ENCODE peak calls at places on chromosomes 2 and 18, in nine cellular contexts. I is testis, N is upper lobe of right lung, A is pancreas, Q is DND-41, Y is dorsolateral prefrontal cortex, E is breast epithelium, J is right lobe of liver, C is prostate gland. U is an unnamed sample.

GRCh38 chr2:3289526-3289925 is 88.1 kb downstream of the EIPR1 start:
- DNase-seq in N (no peak), A (no peak), I (no peak), J (no peak), E (no peak), Q (no peak), C (no peak), Y (no peak), U (no peak)

GRCh38 chr2:239285071-239285931 is 115.5 kb downstream of the HDAC4 start:
- DNase-seq in Y (no peak), I (no peak), N (peak), A (no peak), E (no peak), J (no peak), Q (peak), C (no peak), U (no peak)

GRCh38 chr18:34299828-34300227 is 75.1 kb upstream of the NOL4 start:
- DNase-seq in J (no peak), E (no peak), Y (no peak), A (no peak), Q (no peak), I (no peak), C (no peak), N (no peak), U (no peak)

GRCh38 chr2:73111300-73112025 is 1.3 kb downstream of the RAB11FIP5 start:
- DNase-seq in N (peak), I (peak), J (peak), A (peak), C (no peak), Y (peak), Q (no peak), E (peak), U (peak)

GRCh38 chr2:160308915-160309314 is 108.8 kb upstream of the ITGB6 start:
- DNase-seq in J (no peak), N (no peak), Y (no peak), C (no peak), A (no peak), E (no peak), I (no peak), Q (no peak), U (no peak)

GRCh38 chr2:190862591-190862991 is 18.0 kb upstream of the GLS start:
- DNase-seq in J (no peak), Y (no peak), Q (no peak), A (no peak), N (no peak), E (no peak), I (no peak), C (no peak), U (no peak)

GRCh38 chr2:240230424-240230945 is 90.0 kb upstream of the OTOS start:
- DNase-seq in I (peak), N (no peak), Y (no peak), Q (no peak), C (no peak), J (peak), A (no peak), E (peak), U (no peak)

GRCh38 chr2:141555876-141556470 is 574.8 kb downstream of the LRP1B start:
- DNase-seq in Q (no peak), Y (no peak), E (no peak), I (no peak), J (no peak), N (no peak), C (no peak), A (no peak), U (no peak)

GRCh38 chr2:219954331-219954730 is 326.9 kb downstream of the SLC4A3 start:
- DNase-seq in J (no peak), N (no peak), Q (no peak), E (no peak), C (no peak), I (no peak), Y (no peak), A (no peak), U (no peak)

DNA sequence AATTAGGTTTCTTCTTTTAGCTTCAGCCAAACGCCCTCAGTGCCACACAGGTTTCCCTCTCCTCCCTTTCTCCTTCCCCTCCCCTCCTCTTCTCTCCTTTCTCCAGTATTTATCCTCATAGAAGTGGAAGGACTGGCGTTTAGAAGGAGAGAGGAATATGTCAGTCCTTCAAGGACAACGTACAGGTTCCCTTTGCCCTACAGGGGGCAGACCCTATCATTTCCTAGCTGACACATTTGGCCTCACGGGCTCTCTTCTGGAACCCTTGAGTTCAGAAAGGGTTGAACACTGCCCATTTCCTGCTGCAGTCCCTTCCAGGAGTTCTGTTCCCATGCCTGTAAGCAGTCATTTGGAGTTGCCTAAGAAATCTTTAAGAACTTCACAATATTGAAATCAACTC is 46.1 kb downstream of the CDCA7 start:
- DNase-seq in N (no peak), Y (no peak), A (no peak), J (no peak), E (no peak), I (no peak), C (no peak), Q (peak), U (peak)
- TF ChIP-seq CTCF in N (no peak), Y (no peak), A (no peak), J (no peak), E (no peak), I (no peak), C (no peak), Q (peak), U (peak)

GRCh38 chr2:237345891-237346640 is 67.9 kb downstream of the COL6A3 start:
- DNase-seq in Q (no peak), C (no peak), I (no peak), A (no peak), J (no peak), Y (no peak), N (no peak), E (no peak), U (no peak)

GRCh38 chr2:237350070-237350469 is 63.9 kb downstream of the COL6A3 start:
- DNase-seq in C (no peak), A (no peak), Q (no peak), E (no peak), N (no peak), Y (no peak), J (no peak), I (no peak), U (no peak)

GRCh38 chr2:237351046-237351445 is 62.9 kb downstream of the COL6A3 start:
- DNase-seq in Y (no peak), J (no peak), Q (no peak), N (no peak), E (no peak), C (no peak), A (no peak), I (no peak), U (no peak)

GRCh38 chr2:237350597-237350996 is 63.4 kb downstream of the COL6A3 start:
- DNase-seq in A (no peak), C (no peak), Q (no peak), J (no peak), E (no peak), N (no peak), I (no peak), Y (no peak), U (no peak)

DNA sequence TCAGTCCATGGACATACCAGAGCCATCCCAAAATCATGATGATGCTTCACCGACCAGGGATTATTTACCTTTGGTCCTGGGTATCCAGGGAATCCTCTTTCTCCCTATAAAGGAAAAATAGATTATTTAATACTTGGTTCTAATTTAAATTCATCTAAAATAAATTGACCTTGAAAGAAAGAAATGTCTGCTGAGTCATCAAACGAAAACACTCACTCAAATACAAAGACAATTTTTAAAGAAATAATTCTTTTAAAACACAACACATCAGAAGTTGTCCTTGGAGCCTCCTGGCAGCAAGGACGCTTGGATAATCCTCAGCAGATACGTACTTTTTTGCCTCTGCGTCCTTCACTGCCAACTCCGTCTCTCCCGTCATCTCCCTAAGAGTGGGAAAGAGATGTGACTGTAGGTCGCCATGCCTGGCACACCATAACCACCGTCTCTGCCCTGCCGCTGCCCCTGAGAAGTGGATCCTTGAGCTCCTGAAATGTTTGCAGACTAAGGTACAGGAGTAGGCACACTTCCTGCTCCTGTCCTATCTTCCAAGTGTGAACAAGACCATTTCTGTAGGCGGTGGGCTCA is 65.6 kb downstream of the COL6A3 start:
- DNase-seq in E (no peak), A (no peak), Q (no peak), I (no peak), N (no peak), J (no peak), Y (no peak), C (no peak), U (no peak)
- H3K27ac ChIP-seq in E (no peak), A (no peak), Q (no peak), I (no peak), N (no peak), J (no peak), Y (no peak), C (no peak), U (no peak)

GRCh38 chr2:233639860-233640259 is 3.6 kb downstream of the UGT1A10 start:
- DNase-seq in C (no peak), J (no peak), N (no peak), Q (no peak), I (no peak), A (no peak), E (no peak), Y (no peak), U (no peak)

GRCh38 chr2:233643128-233643527 is 6.9 kb downstream of the UGT1A10 start:
- DNase-seq in N (no peak), E (no peak), A (no peak), Q (peak), C (no peak), J (no peak), Y (no peak), I (no peak), U (peak)

DNA sequence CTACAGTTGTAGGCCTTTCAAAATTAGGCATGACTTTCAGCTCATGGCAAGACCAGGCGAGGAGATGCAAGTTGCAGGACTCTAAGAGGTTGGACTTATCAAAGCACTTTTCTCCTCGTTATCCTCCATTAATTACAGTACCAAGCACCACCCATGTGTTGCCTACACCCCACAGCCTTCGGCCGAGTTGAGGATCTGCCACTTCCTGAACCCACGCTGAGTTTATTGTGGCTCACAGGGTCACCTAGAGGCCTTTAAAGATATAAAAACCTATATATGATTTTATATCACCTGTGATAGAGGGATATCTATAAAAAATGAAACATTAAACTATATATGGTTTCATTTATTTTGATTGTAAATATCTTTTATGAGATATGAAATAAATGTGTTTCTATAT is 2.6 kb downstream of the UGT1A10 start:
- DNase-seq in N (no peak), I (no peak), C (no peak), E (no peak), J (no peak), Y (no peak), A (no peak), Q (no peak), U (peak)
- TF ChIP-seq CTCF in N (no peak), I (no peak), C (no peak), E (no peak), J (no peak), Y (no peak), A (no peak), Q (no peak), U (no peak)

GRCh38 chr18:32257073-32257780 is 67.4 kb downstream of the MEP1B start:
- DNase-seq in C (no peak), N (no peak), Q (no peak), A (no peak), I (no peak), Y (no peak), J (no peak), E (no peak), U (no peak)
- H3K27ac ChIP-seq in C (no peak), N (no peak), Q (no peak), A (no peak), I (no peak), Y (no peak), J (no peak), E (no peak), U (no peak)

DNA sequence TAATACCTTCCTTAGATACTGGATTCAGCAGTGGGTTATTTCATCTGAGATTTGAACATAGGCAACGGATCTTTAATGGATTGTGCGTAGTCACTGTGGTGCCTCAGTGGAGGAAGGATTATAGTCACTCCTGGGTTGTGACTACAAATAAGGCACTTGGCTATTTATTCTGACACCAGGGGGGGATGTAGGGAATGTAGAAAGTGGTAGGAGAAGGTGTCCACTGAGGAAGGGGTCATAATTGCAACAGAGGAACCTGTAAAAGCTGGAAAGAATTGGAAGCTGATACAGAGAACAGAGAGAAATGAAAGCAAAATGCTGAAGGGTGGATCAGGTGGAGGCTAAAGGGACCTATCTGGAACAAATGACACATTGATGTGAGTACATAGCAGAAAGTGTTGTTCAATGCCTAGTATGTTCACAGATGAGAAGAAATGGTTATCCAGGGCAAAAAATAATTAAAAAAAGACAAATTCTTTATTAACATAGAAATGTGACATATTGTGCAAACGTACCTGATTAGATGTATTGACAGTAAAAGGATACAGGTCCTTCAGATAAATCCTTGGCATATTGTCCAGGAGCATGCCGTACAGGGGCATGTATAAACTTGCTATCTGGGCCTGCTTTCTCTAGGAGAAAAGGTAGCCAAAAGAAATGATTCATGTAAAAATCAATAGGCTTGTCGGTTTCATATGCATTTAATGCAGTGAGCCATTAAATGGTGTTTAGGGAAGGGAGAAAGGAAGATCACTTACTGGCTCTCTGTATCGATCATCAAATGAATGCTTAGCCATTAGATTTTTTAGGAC is 91.2 kb upstream of the CCDC195 start:
- DNase-seq in C (no peak), N (no peak), A (no peak), I (no peak), J (no peak), Y (no peak), Q (no peak), E (no peak), U (no peak)
- TF ChIP-seq CTCF in C (no peak), N (no peak), A (no peak), I (no peak), J (no peak), Y (peak), Q (peak), E (no peak), U (no peak)

DNA sequence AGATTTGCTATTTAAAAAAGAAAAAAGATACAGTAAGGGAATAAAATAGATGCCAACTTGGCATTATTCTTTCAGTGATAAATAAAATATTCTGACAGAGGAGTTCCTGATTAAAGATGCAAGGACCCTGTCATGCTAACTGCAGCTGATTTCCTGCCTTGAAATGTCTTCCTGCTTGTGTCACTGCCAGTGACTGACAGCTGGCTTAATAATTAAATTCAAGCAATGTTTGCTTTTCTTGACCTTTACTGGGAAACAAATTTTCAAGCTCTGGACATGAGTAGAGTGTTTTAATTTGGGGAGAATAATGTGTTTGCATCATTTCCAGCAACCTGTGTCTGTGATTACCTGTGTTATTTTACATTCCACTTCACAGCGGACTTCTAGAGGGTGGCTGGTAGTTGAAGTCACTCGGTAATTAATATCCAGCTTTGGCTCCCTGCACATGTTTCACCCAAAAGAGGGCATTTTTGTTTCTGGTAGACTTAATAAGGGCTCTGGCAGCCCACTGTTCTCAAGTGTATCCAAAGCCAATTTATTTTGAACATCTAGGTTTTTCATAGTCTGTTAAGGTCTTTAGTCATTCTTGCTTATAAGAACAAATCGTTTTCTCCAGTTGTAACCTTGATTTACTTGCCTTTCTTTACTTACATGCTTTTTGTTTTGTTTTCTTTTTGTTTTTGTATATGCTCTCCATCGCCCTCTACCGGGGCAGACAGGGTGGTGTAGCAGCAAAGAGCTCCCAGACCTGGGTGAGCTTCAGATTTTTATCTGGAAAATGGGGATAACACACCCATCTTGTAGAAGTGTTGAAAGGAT is 48.5 kb upstream of the PROKR1 start:
- DNase-seq in E (no peak), Y (no peak), A (peak), I (peak), N (peak), Q (peak), C (no peak), J (peak), U (peak)
- H3K27ac ChIP-seq in E (no peak), Y (no peak), A (peak), I (no peak), N (no peak), Q (peak), C (no peak), J (peak), U (no peak)

U was measured in WERI-Rb-1.